ENCODE peak calls at places on chromosomes 2 and 18, in four cellular contexts. O is GM12878, Q is HL-60, S is K562. C is an unnamed sample.

GRCh38 chr2:68901199-68901515 is 30.0 kb upstream of the BMP10 start:
- DNase-seq in O (no peak), Q (peak), S (no peak), C (no peak)

GRCh38 chr18:11512096-11513030 is 97.0 kb upstream of the SLC35G4 start:
- DNase-seq in O (no peak), Q (no peak), S (no peak), C (no peak)

GRCh38 chr2:178223806-178224205 is 29.5 kb downstream of the OSBPL6 start:
- DNase-seq in O (no peak), Q (no peak), S (no peak), C (no peak)

GRCh38 chr2:226720948-226721347 is 78.7 kb downstream of the IRS1 start:
- DNase-seq in O (no peak), Q (no peak), S (no peak), C (no peak)

GRCh38 chr2:32699151-32699550 is 71.3 kb downstream of the TTC27 start:
- DNase-seq in O (no peak), Q (no peak), S (no peak), C (no peak)

GRCh38 chr18:11002796-11003195 is 146.6 kb downstream of the PIEZO2 start:
- DNase-seq in O (no peak), Q (peak), S (no peak), C (no peak)

GRCh38 chr2:34785206-34785785 is 1186.2 kb upstream of the FAM98A start:
- DNase-seq in O (no peak), Q (no peak), S (no peak), C (no peak)

GRCh38 chr2:197946562-197946961 is 142.2 kb downstream of the PLCL1 start:
- DNase-seq in O (no peak), Q (no peak), S (no peak), C (no peak)

GRCh38 chr2:158671381-158672245 is 123.5 kb upstream of the DAPL1 start:
- DNase-seq in O (no peak), Q (no peak), S (no peak), C (no peak)

GRCh38 chr2:156593011-156593921 is 157.1 kb downstream of the GPD2 start:
- DNase-seq in O (no peak), Q (no peak), S (no peak), C (no peak)

GRCh38 chr2:233413046-233413445 is 58.8 kb downstream of the DGKD start:
- DNase-seq in O (no peak), Q (no peak), S (no peak), C (no peak)

GRCh38 chr2:99802730-99803129 is 312.9 kb upstream of the REV1 start:
- DNase-seq in O (no peak), Q (no peak), S (no peak), C (no peak)

GRCh38 chr18:43312891-43313290 is 35.6 kb upstream of the SYT4 start:
- DNase-seq in O (no peak), Q (no peak), S (no peak), C (no peak)

GRCh38 chr2:205566556-205567061 is 115.7 kb upstream of the NRP2 start:
- DNase-seq in O (no peak), Q (no peak), S (no peak), C (no peak)

GRCh38 chr2:146412625-146413024 is 1432.2 kb upstream of the ACVR2A start:
- DNase-seq in O (no peak), Q (peak), S (peak), C (no peak)

GRCh38 chr2:163703386-163703785 is 32.4 kb downstream of the FIGN start:
- DNase-seq in O (no peak), Q (no peak), S (no peak), C (no peak)

DNA sequence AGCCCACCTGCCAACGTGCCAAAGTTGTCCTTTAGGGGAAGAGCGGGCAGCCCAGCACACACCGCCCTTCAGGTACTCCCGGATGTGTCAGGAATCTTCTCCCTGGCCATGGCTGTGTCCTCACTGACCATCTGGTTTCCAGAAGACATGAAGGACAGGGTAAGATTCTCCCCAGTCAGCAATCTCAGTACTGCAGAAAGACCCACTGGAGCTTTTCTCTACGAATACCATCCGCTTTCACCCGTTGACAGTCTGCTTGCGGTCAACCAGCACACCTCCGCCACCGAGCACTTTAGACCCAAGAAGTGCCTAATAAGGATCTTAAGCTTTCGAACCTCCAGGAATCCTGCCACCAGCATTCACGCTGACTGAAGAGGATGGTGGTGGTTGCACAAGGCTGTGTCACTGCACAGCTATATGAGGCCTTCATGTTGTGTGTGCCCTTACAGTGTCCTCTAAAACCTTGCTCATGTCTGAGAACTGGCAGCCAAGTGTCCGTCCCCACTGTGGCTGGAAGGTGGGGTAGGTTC is 42.7 kb upstream of the ITM2C start:
- DNase-seq in O (no peak), Q (no peak), S (no peak), C (no peak)
- TF ChIP-seq POLR2AphosphoS5 in O (no peak), Q (peak), S (no peak), C (peak)

GRCh38 chr18:24475926-24476589 is 15.6 kb downstream of the HRH4 start:
- DNase-seq in O (no peak), Q (no peak), S (no peak), C (no peak)

GRCh38 chr18:24466766-24467165 is 6.3 kb downstream of the HRH4 start:
- DNase-seq in O (no peak), Q (peak), S (no peak), C (no peak)

GRCh38 chr18:24465491-24465890 is 5.1 kb downstream of the HRH4 start:
- DNase-seq in O (no peak), Q (peak), S (no peak), C (no peak)

GRCh38 chr18:24470805-24471204 is 10.4 kb downstream of the HRH4 start:
- DNase-seq in O (no peak), Q (no peak), S (no peak), C (no peak)

GRCh38 chr18:24470022-24470618 is 9.7 kb downstream of the HRH4 start:
- DNase-seq in O (no peak), Q (no peak), S (no peak), C (no peak)
- TF ChIP-seq SPI1 in O (no peak), Q (no peak), S (no peak), C (no peak)

DNA sequence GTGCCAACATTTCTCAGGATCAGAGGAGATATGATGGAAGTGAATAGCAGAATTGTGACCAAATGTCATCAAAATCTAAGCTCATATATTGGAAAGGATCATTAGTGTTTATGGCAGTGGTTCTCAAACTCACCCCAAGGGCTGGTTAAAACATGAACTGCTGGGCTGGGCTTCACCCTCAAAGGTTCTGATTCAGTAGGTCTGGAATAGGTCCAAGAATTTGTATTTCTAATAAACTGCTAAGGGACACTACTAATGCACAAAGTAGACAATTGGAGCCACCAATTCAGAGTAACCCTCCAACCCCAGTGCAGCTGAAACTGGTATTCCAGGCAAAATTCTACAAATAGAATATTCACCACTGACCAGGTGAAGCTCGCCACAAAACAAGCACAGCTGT is 317.9 kb upstream of the UBE2E3 start:
- DNase-seq in O (no peak), Q (no peak), S (no peak), C (no peak)
- TF ChIP-seq POLR2AphosphoS5 in O (no peak), Q (no peak), S (no peak), C (no peak)

GRCh38 chr18:4403836-4404235 is 51.3 kb downstream of the DLGAP1 start:
- DNase-seq in O (no peak), Q (no peak), S (no peak), C (no peak)

GRCh38 chr18:4399929-4400328 is 55.2 kb downstream of the DLGAP1 start:
- DNase-seq in O (no peak), Q (no peak), S (no peak), C (no peak)

GRCh38 chr18:4405965-4406364 is 49.1 kb downstream of the DLGAP1 start:
- DNase-seq in O (no peak), Q (no peak), S (no peak), C (no peak)

DNA sequence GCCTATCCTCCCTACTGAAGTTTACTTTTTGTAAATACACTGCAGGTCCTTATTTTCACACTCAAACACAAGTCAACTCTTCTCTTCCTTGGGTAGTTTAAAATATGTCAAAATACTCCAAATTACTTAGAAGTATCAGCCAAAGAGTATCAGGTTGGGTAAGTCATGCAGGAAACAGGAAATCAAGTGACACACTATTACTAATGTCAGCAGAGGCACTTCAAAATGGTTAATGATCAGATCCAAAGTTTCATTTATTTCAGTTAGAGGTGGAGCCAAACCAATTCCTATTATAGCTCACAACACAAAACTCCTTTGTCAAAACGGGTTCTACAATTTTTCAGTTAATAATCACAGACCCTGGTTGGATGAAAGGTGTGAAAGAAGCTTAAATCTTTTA is 54.2 kb downstream of the DLGAP1 start:
- DNase-seq in O (no peak), Q (no peak), S (no peak), C (no peak)
- TF ChIP-seq SPI1 in O (no peak), Q (no peak), S (no peak), C (no peak)

DNA sequence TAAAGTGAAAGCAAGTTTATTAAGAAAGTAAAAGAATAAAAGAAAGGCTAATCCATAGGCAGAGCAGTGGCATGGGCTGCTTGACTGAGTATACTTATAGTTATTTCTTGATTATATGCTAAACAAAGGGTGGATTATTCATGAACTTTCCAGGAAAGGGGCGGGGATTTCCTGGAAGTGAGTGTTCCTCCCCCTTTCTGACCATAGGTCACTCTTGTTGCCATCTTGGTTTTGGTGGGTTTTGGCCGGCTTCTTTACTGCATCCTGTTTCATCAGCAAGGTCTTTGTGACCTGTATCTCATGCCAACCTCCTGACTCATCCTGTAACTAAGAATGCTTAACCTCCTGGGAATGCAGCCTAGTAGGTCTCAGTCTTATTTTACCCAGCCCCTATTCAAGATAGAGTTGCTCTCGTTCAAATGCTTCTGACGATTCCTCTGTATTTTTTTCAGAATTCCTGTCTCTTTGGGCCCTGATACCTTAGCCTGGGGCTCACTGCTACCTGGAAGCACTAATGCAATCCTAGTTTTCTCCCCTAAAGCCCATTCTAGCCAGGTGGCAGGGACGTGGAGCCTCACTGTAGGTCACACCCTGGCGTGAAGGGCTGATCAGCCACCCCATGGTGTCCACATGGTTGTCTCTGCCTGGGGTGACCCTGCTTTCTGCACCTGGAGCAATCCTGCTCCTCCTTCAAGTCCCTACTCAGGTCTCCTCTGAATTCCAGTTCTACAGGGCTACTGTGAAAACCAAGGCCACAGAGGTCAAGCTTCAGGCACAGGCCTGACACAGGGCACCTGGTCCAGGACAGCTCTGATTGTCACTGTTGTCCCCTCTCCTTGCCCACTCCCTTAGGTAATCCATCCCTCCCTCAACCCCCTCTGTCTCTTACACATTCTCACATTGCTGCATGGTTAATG is 6.0 kb upstream of the SLC35F6 start:
- DNase-seq in O (peak), Q (no peak), S (no peak), C (no peak)
- TF ChIP-seq POLR2AphosphoS5 in O (no peak), Q (no peak), S (peak), C (no peak)

GRCh38 chr2:149955201-149955600 is 367.6 kb upstream of the MMADHC start:
- DNase-seq in O (no peak), Q (no peak), S (no peak), C (no peak)

GRCh38 chr2:149953627-149954026 is 366.1 kb upstream of the MMADHC start:
- DNase-seq in O (no peak), Q (no peak), S (no peak), C (no peak)
- TF ChIP-seq SPI1 in O (no peak), Q (no peak), S (no peak), C (no peak)